ENCODE peak calls at places on chromosomes 3 and 15, in four cellular contexts. Q is astrocyte, P is lower lobe of right lung, G is activated B cell treated with CpG ODN at 0.5 μM for 24 hours. I is an unnamed sample.

GRCh38 chr3:123640311-123641083 is 55.6 kb upstream of the HACD2 start:
- DNase-seq in P (no peak), G (no peak), Q (peak), I (no peak)

GRCh38 chr15:43509002-43509922 is 8.1 kb upstream of the MAP1A start:
- DNase-seq in Q (no peak), G (no peak), P (no peak), I (no peak)

GRCh38 chr3:149600619-149601018 is 57.2 kb downstream of the WWTR1 start:
- DNase-seq in Q (no peak), P (no peak), G (no peak), I (no peak)

GRCh38 chr15:80289558-80290277 is 37.7 kb upstream of the CTXND1 start:
- DNase-seq in G (no peak), Q (no peak), P (no peak), I (no peak)

GRCh38 chr3:177758131-177758530 is 560.8 kb upstream of the TBL1XR1 start:
- DNase-seq in Q (no peak), P (no peak), G (no peak), I (no peak)

GRCh38 chr3:171145866-171146265 is 119.3 kb upstream of the SLC2A2 start:
- DNase-seq in G (no peak), Q (no peak), P (no peak), I (no peak)

GRCh38 chr3:99712291-99712954 is 74.0 kb downstream of the COL8A1 start:
- DNase-seq in P (no peak), G (no peak), Q (no peak), I (no peak)

GRCh38 chr15:52010633-52011595 is 8.1 kb upstream of the MAPK6 start:
- DNase-seq in G (no peak), Q (peak), P (no peak), I (no peak)

GRCh38 chr15:77475898-77476297 is 55.2 kb downstream of the HMG20A start:
- DNase-seq in Q (no peak), P (no peak), G (no peak), I (no peak)

GRCh38 chr15:41115088-41115651 is 910 bp downstream of the INO80 start:
- DNase-seq in G (no peak), P (no peak), Q (peak), I (no peak)

GRCh38 chr3:138578961-138579574 is 15.0 kb downstream of the CEP70 start:
- DNase-seq in P (no peak), G (no peak), Q (no peak), I (no peak)

GRCh38 chr15:68012911-68013310 is 41.2 kb upstream of the PIAS1 start:
- DNase-seq in P (peak), Q (no peak), G (no peak), I (no peak)

GRCh38 chr3:27484002-27484844 is at the start of gene SLC4A7:
- DNase-seq in G (peak), Q (peak), P (peak), I (peak)
- TF ChIP-seq CTCF in G (no peak), Q (no peak), P (no peak), I (no peak)

GRCh38 chr15:98649996-98650870 is 1.9 kb downstream of the IGF1R start:
- DNase-seq in G (peak), Q (peak), P (peak), I (no peak)
- TF ChIP-seq CTCF in G (no peak), Q (no peak), P (no peak), I (no peak)

GRCh38 chr3:159953320-159953719 is 35.3 kb upstream of the IL12A start:
- DNase-seq in G (no peak), P (no peak), Q (no peak), I (no peak)

GRCh38 chr3:159951580-159951979 is 37.1 kb upstream of the IL12A start:
- DNase-seq in G (no peak), Q (no peak), P (no peak), I (no peak)

GRCh38 chr3:159947220-159947619 is 41.4 kb upstream of the IL12A start:
- DNase-seq in G (no peak), Q (peak), P (no peak), I (no peak)

GRCh38 chr3:159948423-159949140 is 40.1 kb upstream of the IL12A start:
- DNase-seq in G (no peak), Q (peak), P (no peak), I (no peak)

DNA sequence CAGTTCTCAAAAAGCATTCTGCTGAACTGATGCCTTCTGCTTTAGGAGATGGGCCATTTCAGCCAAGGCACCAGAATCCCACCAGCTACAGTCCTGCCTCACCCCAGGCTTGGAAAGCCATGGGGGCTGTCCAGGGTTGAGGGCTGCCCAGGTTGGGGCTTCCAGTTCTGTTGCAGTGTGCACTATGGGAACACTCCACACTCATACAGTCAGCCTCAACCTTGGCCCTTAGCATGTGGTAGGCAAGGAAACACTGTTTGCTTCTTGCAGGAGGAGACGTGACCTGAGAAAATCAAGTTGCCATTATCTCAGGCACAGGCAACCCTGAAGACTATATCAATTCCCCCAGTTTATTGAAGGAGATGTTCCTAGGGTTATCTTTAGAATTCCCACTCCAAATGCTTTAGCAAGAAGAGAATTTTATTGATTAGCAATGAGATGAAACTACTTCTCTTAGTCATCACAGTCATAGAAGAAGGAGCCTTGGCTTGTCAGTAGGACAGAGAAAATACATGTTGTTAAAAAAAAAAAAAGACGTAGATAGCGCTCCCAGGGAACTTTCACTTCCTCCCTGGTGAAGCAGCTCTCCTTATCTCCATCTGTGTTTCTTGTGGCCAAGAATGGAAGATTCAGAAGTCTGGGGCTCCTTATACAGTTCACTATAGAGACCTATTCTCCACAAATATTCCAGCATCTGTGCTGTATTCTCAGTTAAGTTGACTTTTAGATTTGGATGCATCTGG is 38.3 kb upstream of the IL12A start:
- DNase-seq in Q (no peak), P (no peak), G (no peak), I (no peak)
- TF ChIP-seq CTCF in Q (no peak), P (no peak), G (no peak), I (no peak)

GRCh38 chr3:50374363-50375108 is 15.2 kb upstream of the TMEM115 start:
- DNase-seq in P (no peak), Q (no peak), G (no peak), I (no peak)

GRCh38 chr3:50373146-50373864 is 14.0 kb upstream of the TMEM115 start:
- DNase-seq in G (no peak), P (no peak), Q (no peak), I (no peak)

GRCh38 chr3:50373865-50374188 is 14.5 kb upstream of the TMEM115 start:
- DNase-seq in P (no peak), G (no peak), Q (no peak), I (no peak)

GRCh38 chr3:50378024-50378423 is 18.7 kb upstream of the TMEM115 start:
- DNase-seq in G (no peak), Q (no peak), P (no peak), I (no peak)

GRCh38 chr3:50375200-50375931 is 16.0 kb upstream of the TMEM115 start:
- DNase-seq in P (no peak), Q (no peak), G (no peak), I (no peak)
- TF ChIP-seq CTCF in P (no peak), Q (no peak), G (no peak), I (peak)

GRCh38 chr3:8942746-8943488 is 20.4 kb downstream of the RAD18 start:
- DNase-seq in P (no peak), Q (no peak), G (no peak), I (no peak)

GRCh38 chr3:8942115-8942514 is 21.2 kb downstream of the RAD18 start:
- DNase-seq in G (no peak), Q (no peak), P (no peak), I (no peak)

GRCh38 chr3:8932507-8932906 is 30.8 kb downstream of the RAD18 start:
- DNase-seq in Q (no peak), P (no peak), G (no peak), I (no peak)

GRCh38 chr3:8937064-8938020 is 25.9 kb downstream of the RAD18 start:
- DNase-seq in G (no peak), Q (peak), P (no peak), I (no peak)

GRCh38 chr3:8938021-8938420 is 25.3 kb downstream of the RAD18 start:
- DNase-seq in Q (peak), G (no peak), P (no peak), I (no peak)
- TF ChIP-seq CTCF in Q (peak), G (no peak), P (no peak), I (peak)

DNA sequence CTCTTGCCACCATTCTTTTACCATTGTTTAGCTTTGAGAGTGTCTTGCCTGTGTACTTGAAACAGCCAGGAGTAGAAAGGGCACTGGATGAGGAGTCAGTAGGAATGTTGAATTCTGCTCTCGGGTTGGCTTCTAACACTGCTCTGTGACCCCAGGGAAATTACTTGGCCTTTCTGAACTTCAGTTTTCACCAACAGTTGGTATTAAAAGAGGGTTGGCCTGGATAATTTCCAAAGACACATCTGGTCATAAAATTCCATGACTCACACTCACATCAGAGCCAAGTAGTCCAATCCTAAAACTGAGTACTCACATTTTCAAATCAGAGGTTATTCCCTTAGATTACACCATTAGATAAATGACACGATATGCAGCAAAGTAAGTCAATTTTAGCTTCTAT is 141.6 kb downstream of the ECT2 start:
- DNase-seq in P (no peak), G (no peak), Q (peak), I (no peak)
- TF ChIP-seq CTCF in P (no peak), G (no peak), Q (no peak), I (no peak)